ENCODE peak calls at places on chromosomes 1 and 21, in six cellular contexts. J, O, W, S, L and E are unnamed samples.

GRCh38 chr1:177346960-177347359 is 176.2 kb downstream of the BRINP2 start:
- DNase-seq in O (no peak), J (no peak), L (no peak), W (no peak), S (no peak), E (no peak)

GRCh38 chr1:111140680-111140967 is 601 bp downstream of the CEPT1 start:
- DNase-seq in O (no peak), W (peak), S (peak), J (peak), L (peak), E (no peak)

GRCh38 chr1:173914366-173914871 is 2.7 kb downstream of the SERPINC1 start:
- DNase-seq in J (peak), O (no peak), W (peak), S (peak), L (peak), E (peak)

GRCh38 chr1:37096523-37096922 is 62.2 kb upstream of the GRIK3 start:
- DNase-seq in W (peak), L (no peak), J (no peak), O (no peak), S (no peak), E (peak)

GRCh38 chr1:201268604-201269151 is 14.6 kb upstream of the PKP1 start:
- DNase-seq in O (no peak), S (peak), J (no peak), W (no peak), L (peak), E (no peak)

GRCh38 chr1:22111620-22112019 is 31.3 kb downstream of the WNT4 start:
- DNase-seq in L (peak), O (no peak), W (no peak), J (no peak), S (peak), E (no peak)

GRCh38 chr1:145997156-145998023 is 1.0 kb upstream of the TXNIP start:
- DNase-seq in L (no peak), O (no peak), J (no peak), W (no peak), S (no peak), E (no peak)

GRCh38 chr1:217955723-217956122 is 324.6 kb downstream of the SPATA17 start:
- DNase-seq in W (no peak), O (no peak), L (no peak), S (no peak), J (no peak), E (no peak)

GRCh38 chr1:109770331-109771095 is 6.8 kb upstream of the EPS8L3 start:
- DNase-seq in L (no peak), W (no peak), O (no peak), S (no peak), J (no peak), E (no peak)

GRCh38 chr1:67970088-67970487 is 80.3 kb downstream of the DIRAS3 start:
- DNase-seq in L (no peak), J (no peak), S (peak), O (no peak), W (no peak), E (no peak)

GRCh38 chr21:41770901-41771624 is 4.2 kb upstream of the RIPK4 start:
- DNase-seq in L (no peak), S (no peak), J (no peak), W (no peak), O (no peak), E (no peak)

DNA sequence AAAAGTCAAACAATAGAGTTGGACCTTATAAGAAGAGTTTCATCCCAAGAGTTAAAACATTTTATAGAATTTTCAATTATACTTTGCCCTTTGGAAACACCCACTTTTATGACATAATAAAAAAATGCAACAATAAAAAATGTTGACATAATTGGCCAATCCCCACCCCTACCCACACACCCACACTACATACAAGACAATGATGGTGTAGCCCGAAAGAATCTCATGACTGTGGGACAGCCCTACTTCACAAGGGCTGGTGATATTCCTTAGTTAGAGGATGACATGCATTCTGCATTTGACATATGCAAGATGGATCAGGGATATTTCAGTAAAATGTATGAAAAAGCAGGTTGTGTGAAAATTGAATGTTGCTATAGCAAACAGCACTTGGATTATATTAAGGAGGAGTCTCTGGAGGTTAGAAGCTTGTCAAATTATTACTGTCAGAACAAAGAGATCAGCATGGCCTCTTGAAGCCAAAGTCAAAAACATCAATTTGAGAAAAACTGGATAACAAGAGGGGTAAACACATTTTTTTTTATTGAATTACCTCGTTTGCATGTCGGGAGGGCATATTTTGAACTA is 133.0 kb upstream of the SAMSN1 start:
- DNase-seq in O (no peak), S (no peak), L (no peak), J (no peak), W (no peak), E (no peak)
- H3K14ac ChIP-seq in O (no peak), S (no peak), L (no peak), J (no peak), W (no peak), E (no peak)

DNA sequence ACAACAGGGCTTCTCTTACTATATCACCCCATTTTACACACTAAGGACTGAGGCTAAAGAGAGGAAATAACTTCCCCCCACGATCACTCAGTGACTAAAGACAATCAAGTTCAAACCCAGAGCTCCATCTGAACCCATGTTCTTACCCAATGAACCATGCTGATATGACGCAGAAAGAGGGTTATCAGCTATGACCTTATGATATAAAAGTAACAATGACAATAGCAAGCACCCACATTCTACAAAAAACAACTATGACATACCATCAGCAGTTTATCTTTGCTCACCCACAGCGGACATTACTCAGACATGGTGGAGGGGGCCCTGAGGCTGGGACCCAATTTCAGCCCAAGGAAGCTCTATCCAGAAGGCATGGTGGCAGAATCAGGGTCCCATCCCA is 75.7 kb downstream of the PTPN14 start:
- DNase-seq in J (no peak), O (no peak), L (no peak), S (no peak), W (no peak), E (no peak)
- H3K14ac ChIP-seq in J (peak), O (no peak), L (no peak), S (peak), W (no peak), E (no peak)

DNA sequence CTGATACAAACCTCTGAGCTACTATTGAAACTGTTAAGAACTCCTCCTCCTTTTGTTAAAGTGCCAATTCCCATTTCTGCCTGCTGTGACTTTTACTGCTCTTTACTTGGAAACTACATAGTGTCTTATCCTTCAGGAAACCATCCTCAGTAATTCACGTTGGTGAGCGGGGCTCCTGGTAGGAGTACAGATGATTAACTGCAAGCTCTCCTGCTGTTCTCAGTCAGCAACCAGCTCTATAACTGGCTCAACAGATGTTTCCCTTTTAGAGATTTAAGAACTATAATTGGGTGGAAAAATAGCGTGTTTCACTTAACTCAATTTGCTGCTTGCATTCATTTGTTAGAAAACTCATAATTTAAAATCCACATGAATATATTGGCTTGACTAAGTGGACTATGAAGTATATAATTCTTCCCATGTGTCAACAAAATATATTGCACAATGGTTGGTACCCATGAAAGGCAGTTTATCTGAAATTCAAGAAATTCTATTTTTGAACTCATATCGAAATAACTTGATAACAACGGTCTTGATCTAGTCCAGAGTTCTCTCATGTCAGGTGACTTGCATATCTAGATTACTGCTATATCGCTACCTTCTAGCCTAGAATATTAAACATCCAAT is 574.0 kb downstream of the KCNT2 start:
- DNase-seq in S (no peak), L (no peak), O (peak), J (no peak), W (peak), E (no peak)
- H3K14ac ChIP-seq in S (no peak), L (no peak), O (no peak), J (no peak), W (no peak), E (no peak)

GRCh38 chr1:169816617-169817016 is 21.9 kb upstream of the METTL18 start:
- DNase-seq in J (no peak), L (no peak), S (no peak), W (no peak), O (no peak), E (no peak)

GRCh38 chr1:169824153-169824552 is 29.4 kb upstream of the METTL18 start:
- DNase-seq in W (no peak), S (no peak), L (no peak), J (no peak), O (no peak), E (no peak)

GRCh38 chr1:169821500-169821899 is 26.8 kb upstream of the METTL18 start:
- DNase-seq in S (no peak), W (no peak), O (no peak), L (no peak), J (no peak), E (no peak)
- H3K14ac ChIP-seq in S (no peak), W (no peak), O (no peak), L (no peak), J (no peak), E (no peak)

DNA sequence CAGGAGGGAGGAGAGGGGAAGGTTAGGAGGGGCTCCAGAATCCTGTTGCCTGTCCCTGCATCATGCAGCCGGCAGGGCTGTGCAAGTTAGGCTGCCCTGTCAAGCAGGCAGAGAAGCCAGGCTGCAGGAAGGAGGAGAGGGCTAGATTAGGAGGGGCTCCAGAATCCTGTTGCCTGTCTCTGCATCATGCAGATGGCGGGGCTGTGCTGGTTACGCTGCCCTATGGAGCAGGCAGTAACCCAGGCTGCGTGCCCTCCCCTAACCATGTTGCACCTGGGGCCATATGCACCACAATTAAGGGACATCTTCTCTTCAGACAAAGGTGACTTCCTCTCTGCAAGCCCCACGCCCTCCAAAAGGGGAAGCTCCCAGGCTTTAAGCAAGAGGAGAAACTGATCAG is 457.5 kb downstream of the SETD4 start:
- DNase-seq in O (no peak), L (no peak), J (no peak), S (no peak), W (peak), E (no peak)
- H3K14ac ChIP-seq in O (no peak), L (no peak), J (no peak), S (no peak), W (peak), E (no peak)

GRCh38 chr1:209772116-209772515 is 12.2 kb downstream of the C1orf74 start:
- DNase-seq in W (no peak), J (no peak), S (no peak), L (no peak), O (no peak), E (no peak)
- H3K14ac ChIP-seq in W (no peak), J (no peak), S (no peak), L (no peak), O (no peak), E (no peak)